ENCODE peak calls at places on chromosomes 3 and 15, in six cellular contexts. P, B, L, T, N and O are unnamed samples.

GRCh38 chr3:135649361-135649760 is 316.2 kb upstream of the PPP2R3A start:
- DNase-seq in N (no peak), L (no peak), P (no peak), T (no peak), B (no peak), O (no peak)

GRCh38 chr3:170440346-170440745 is 21.7 kb downstream of the CLDN11 start:
- DNase-seq in N (no peak), L (peak; percentile 70), B (no peak), T (no peak), P (no peak), O (peak; percentile 76)

GRCh38 chr15:90716317-90716975 is 700 bp upstream of the BLM start:
- DNase-seq in B (no peak), T (peak; percentile 41), P (no peak), L (peak; percentile 5), N (no peak), O (no peak)

GRCh38 chr15:47846911-47847310 is 129.6 kb downstream of the SEMA6D start:
- DNase-seq in P (no peak), L (no peak), T (no peak), N (no peak), B (no peak), O (no peak)

GRCh38 chr3:170488802-170489201 is 70.1 kb downstream of the CLDN11 start:
- DNase-seq in P (no peak), L (peak; percentile 80), T (no peak), B (no peak), N (no peak), O (peak; percentile 94)

GRCh38 chr3:72246685-72247084 is 461.7 kb upstream of the PROK2 start:
- DNase-seq in T (no peak), B (no peak), L (no peak), P (peak; percentile 52), N (no peak), O (no peak)

GRCh38 chr3:100662113-100662823 is 47.0 kb upstream of the TFG start:
- DNase-seq in T (no peak), N (no peak), B (no peak), P (no peak), L (peak; percentile 31), O (peak; percentile 11)

GRCh38 chr3:8416965-8417364 is 84.7 kb upstream of the LMCD1 start:
- DNase-seq in N (peak; percentile 73), T (peak; percentile 20), B (no peak), P (no peak), L (peak; percentile 41), O (peak; percentile 62)

GRCh38 chr15:51318382-51319150 is 19.8 kb downstream of the CYP19A1 start:
- DNase-seq in B (no peak), L (peak; percentile 51), P (no peak), N (no peak), T (no peak), O (no peak)

GRCh38 chr3:72015463-72015862 is 230.5 kb upstream of the PROK2 start:
- DNase-seq in B (no peak), L (no peak), T (no peak), P (no peak), N (no peak), O (no peak)

GRCh38 chr3:101674518-101674917 is 2.4 kb downstream of the ZBTB11 start:
- DNase-seq in N (no peak), T (no peak), L (no peak), P (no peak), B (no peak), O (no peak)

GRCh38 chr3:107990433-107990832 is 100.4 kb downstream of the CD47 start:
- DNase-seq in B (no peak), N (no peak), P (no peak), L (no peak), T (no peak), O (no peak)

GRCh38 chr3:112640333-112640863 is 545 bp downstream of the CCDC80 start:
- DNase-seq in N (no peak), P (no peak), T (no peak), L (peak; percentile 95), B (no peak), O (peak; percentile 81)

GRCh38 chr3:170566413-170566812 is 19.5 kb downstream of the SLC7A14 start:
- DNase-seq in T (no peak), N (no peak), L (no peak), P (no peak), B (no peak), O (no peak)

GRCh38 chr3:29531611-29532150 is 250.8 kb downstream of the RBMS3 start:
- DNase-seq in N (no peak), L (no peak), B (no peak), T (no peak), P (no peak), O (no peak)

GRCh38 chr3:25542571-25543039 is 114.5 kb downstream of the RARB start:
- DNase-seq in T (no peak), P (no peak), L (peak; percentile 56), N (no peak), B (no peak), O (no peak)

GRCh38 chr3:72008226-72008996 is 223.5 kb upstream of the PROK2 start:
- DNase-seq in P (no peak), N (no peak), L (peak; percentile 91), T (peak; percentile 73), B (no peak), O (peak; percentile 36)

GRCh38 chr3:9787714-9788113 is 4.6 kb downstream of the TADA3 start:
- DNase-seq in B (no peak), P (no peak), T (no peak), L (no peak), N (no peak), O (no peak)

GRCh38 chr3:177174607-177175006 is 22.7 kb downstream of the TBL1XR1 start:
- DNase-seq in B (no peak), P (no peak), L (no peak), N (no peak), T (no peak), O (no peak)

GRCh38 chr3:185216587-185216918 is 37.3 kb downstream of the EHHADH start:
- DNase-seq in N (no peak), L (peak; percentile 41), T (no peak), B (no peak), P (peak; percentile 32), O (no peak)

GRCh38 chr15:94126999-94127398 is 104.4 kb upstream of the MCTP2 start:
- DNase-seq in N (no peak), L (no peak), T (no peak), B (no peak), P (no peak), O (no peak)

GRCh38 chr3:54817628-54818027 is 110.2 kb downstream of the LRTM1 start:
- DNase-seq in L (no peak), P (no peak), N (no peak), T (no peak), B (no peak), O (no peak)

GRCh38 chr3:53478921-53479664 is 15.3 kb upstream of the CACNA1D start:
- DNase-seq in P (no peak), N (no peak), T (no peak), L (no peak), B (no peak), O (no peak)

GRCh38 chr3:160684368-160684740 is 7.4 kb downstream of the ARL14 start:
- DNase-seq in L (no peak), B (no peak), T (no peak), P (no peak), N (no peak), O (no peak)

GRCh38 chr3:160686955-160687535 is 10.1 kb downstream of the ARL14 start:
- DNase-seq in P (no peak), B (no peak), L (peak; percentile 57), T (no peak), N (no peak), O (peak; percentile 30)

GRCh38 chr3:160691151-160691550 is 14.2 kb downstream of the ARL14 start:
- DNase-seq in T (no peak), B (no peak), N (no peak), L (no peak), P (no peak), O (no peak)

DNA sequence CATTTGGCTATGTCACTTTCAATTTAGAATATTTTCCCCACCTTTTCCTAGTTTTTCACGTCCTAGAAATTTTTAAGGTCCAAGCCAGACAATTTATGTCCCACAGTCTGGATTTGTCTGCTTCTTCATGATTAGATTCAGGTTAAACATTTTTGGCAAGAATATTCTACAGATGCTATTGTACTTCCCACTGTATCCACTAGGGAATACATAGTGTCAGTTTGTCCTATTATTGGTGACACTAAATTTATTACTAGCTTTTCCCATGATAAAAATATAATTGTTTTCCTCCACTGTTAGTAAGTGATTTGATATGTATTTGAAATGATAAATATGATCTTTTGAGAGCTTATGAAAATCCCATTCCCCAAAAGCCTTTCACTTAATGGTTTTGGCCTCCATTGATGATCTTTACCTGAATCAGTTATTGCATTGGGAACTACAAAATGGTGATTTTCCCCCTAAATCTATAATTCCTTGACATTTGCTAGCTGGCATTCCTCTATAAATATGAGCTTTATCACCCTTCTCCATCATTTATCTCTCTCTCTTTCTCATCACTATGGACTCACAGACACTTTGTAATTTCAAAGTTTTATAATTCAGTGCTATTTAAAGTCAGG is 8.3 kb downstream of the ARL14 start:
- DNase-seq in L (no peak), B (no peak), N (no peak), T (no peak), P (no peak), O (no peak)
- TF ChIP-seq CTCF in L (peak; percentile 37), B (no peak), N (no peak), T (no peak), P (peak; percentile 16), O (peak; percentile 22)

DNA sequence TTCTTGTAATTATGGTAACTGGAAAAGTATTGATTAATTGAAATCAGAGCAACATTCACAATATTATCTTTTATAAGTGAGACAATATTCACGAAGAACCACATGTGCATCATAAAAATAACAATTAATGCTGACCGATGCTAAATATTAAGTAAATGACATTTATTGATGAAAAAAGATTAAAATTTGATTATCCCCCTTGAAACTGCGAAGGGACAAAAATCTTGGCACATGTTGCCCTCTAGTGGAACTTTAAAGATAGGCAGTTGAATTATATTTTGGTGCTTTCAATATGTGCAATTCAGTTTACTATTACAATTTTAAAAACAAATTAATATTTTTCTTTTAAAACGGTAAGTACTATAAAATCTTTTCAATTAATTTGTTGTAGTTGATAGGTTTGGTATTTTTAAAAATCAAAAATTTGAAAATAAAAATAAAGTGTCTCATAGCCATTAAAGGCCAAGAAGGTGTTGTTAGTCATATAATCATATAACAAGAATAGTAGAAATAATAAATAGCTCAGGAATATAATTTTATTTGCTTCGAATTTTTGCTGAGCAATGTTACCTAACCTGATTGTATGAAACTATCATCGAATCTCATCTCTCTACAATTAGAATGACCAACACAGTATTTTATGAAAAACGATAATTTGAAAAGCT is 270.2 kb downstream of the ROBO1 start:
- DNase-seq in N (no peak), B (no peak), L (peak; percentile 58), P (no peak), T (no peak), O (peak; percentile 28)
- TF ChIP-seq CTCF in N (peak; percentile 63), B (no peak), L (peak; percentile 61), P (peak; percentile 69), T (peak; percentile 23), O (peak; percentile 47)

GRCh38 chr3:134397755-134398154 is 23.5 kb upstream of the AMOTL2 start:
- DNase-seq in P (no peak), N (no peak), B (no peak), L (no peak), T (no peak), O (no peak)
- TF ChIP-seq CTCF in P (no peak), N (no peak), B (no peak), L (no peak), T (no peak), O (no peak)

DNA sequence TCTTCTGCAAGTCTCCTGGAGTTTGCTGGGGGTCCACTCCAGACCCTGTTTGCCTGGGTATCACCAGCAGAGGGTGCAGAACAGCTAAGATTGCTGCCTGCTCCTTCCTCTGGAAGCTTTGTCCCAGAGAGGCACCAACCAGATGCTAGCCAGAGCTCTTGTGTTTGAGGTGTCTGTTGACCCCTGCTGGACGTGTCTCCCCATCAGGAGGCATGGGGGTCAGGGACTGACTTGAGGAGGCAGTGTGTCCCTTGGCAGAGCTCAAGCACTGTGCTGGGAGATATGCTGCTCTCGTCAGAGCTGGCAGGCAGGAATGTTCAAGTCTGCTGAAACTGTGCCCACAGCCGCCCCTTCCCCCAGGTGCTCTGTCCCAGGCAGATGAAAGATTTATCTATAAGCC is 86.5 kb downstream of the TPRG1 start:
- DNase-seq in P (no peak), B (no peak), N (no peak), L (no peak), T (no peak), O (no peak)
- TF ChIP-seq CTCF in P (no peak), B (no peak), N (peak; percentile 4), L (no peak), T (no peak), O (no peak)